ENCODE peak calls at places on chromosomes 13 and 19, in five cellular contexts. G, I, L, D and N are unnamed samples.

GRCh38 chr19:51150627-51151026 is 8.5 kb downstream of the SIGLEC7 start:
- DNase-seq in D (no peak), G (no peak), I (no peak), L (no peak), N (no peak)

GRCh38 chr13:41552031-41552430 is 94.7 kb downstream of the RGCC start:
- DNase-seq in G (no peak), I (no peak), L (peak), D (no peak), N (no peak)

GRCh38 chr13:79658333-79658975 is 177.5 kb downstream of the NDFIP2 start:
- DNase-seq in L (peak), G (no peak), D (no peak), I (no peak), N (no peak)

GRCh38 chr19:46863818-46864629 is 3.2 kb downstream of the ARHGAP35 start:
- DNase-seq in D (peak), I (peak), L (peak), G (no peak), N (no peak)

GRCh38 chr13:46119883-46120614 is 15.2 kb upstream of the CPB2 start:
- DNase-seq in D (no peak), G (no peak), I (peak), L (peak), N (peak)

GRCh38 chr13:84031120-84031519 is 148.8 kb upstream of the SLITRK1 start:
- DNase-seq in D (no peak), G (no peak), I (no peak), L (no peak), N (no peak)

GRCh38 chr19:1773173-1773572 is 19.9 kb downstream of the ONECUT3 start:
- DNase-seq in L (no peak), G (no peak), D (no peak), I (peak), N (peak)

GRCh38 chr13:81171065-81171647 is 830.2 kb upstream of the SPRY2 start:
- DNase-seq in I (peak), G (no peak), D (no peak), L (no peak), N (no peak)

GRCh38 chr19:13839938-13840750 is 36.8 kb upstream of the NANOS3 start:
- DNase-seq in L (peak), D (no peak), G (no peak), I (peak), N (no peak)

GRCh38 chr13:108146642-108147041 is 68.7 kb downstream of the LIG4 start:
- DNase-seq in G (no peak), L (no peak), D (no peak), I (no peak), N (no peak)

GRCh38 chr13:110023729-110024645 is 237.6 kb upstream of the IRS2 start:
- DNase-seq in I (peak), G (no peak), D (no peak), L (no peak), N (peak)